ENCODE peak calls at places on chromosome 20, in five cellular contexts. A, Q, Z, I and D are unnamed samples.

GRCh38 chr20:51221791-51222408 is 199.0 kb upstream of the KCNG1 start:
- DNase-seq in Q (no peak), I (no peak), A (peak; percentile 72), Z (no peak), D (no peak)

GRCh38 chr20:56608376-56608775 is 20.7 kb upstream of the TFAP2C start:
- DNase-seq in I (no peak), Z (no peak), A (no peak), Q (no peak), D (no peak)

GRCh38 chr20:50885781-50886180 is 45.5 kb downstream of the ADNP start:
- DNase-seq in Q (no peak), A (no peak), I (no peak), Z (no peak), D (peak; percentile 45)

GRCh38 chr20:41222299-41222698 is 85.0 kb downstream of the PLCG1 start:
- DNase-seq in Q (no peak), Z (no peak), A (no peak), I (no peak), D (no peak)

GRCh38 chr20:10939297-10939949 is 265.6 kb upstream of the JAG1 start:
- DNase-seq in A (no peak), Z (no peak), I (no peak), Q (no peak), D (no peak)

GRCh38 chr20:50982372-50982771 is 23.8 kb downstream of the MOCS3 start:
- DNase-seq in Q (peak; percentile 86), Z (peak; percentile 37), I (no peak), A (no peak), D (no peak)

GRCh38 chr20:31815408-31816188 is 3.6 kb upstream of the MYLK2 start:
- DNase-seq in Z (no peak), I (no peak), Q (no peak), A (peak; percentile 57), D (peak; percentile 63)

GRCh38 chr20:44176833-44177533 is 10.0 kb downstream of the JPH2 start:
- DNase-seq in Q (no peak), A (peak; percentile 46), I (peak; percentile 75), Z (no peak), D (peak; percentile 74)

GRCh38 chr20:37915800-37916570 is 13.1 kb downstream of the VSTM2L start:
- DNase-seq in I (no peak), Q (no peak), Z (peak; percentile 40), A (peak; percentile 53), D (no peak)

GRCh38 chr20:44111712-44112335 is 75.2 kb downstream of the JPH2 start:
- DNase-seq in Z (no peak), Q (peak; percentile 48), A (no peak), I (peak; percentile 84), D (no peak)

GRCh38 chr20:25056601-25057233 is 1.2 kb downstream of the ACSS1 start:
- DNase-seq in Q (no peak), I (peak; percentile 71), Z (no peak), A (no peak), D (no peak)

GRCh38 chr20:10402938-10403593 is 31.0 kb downstream of the MKKS start:
- DNase-seq in Q (no peak), A (no peak), Z (no peak), I (no peak), D (no peak)

GRCh38 chr20:23143986-23144695 is 58.0 kb upstream of the CD93 start:
- DNase-seq in Z (no peak), A (no peak), Q (no peak), I (peak; percentile 59), D (peak; percentile 70)

GRCh38 chr20:11582073-11582472 is 335.6 kb upstream of the BTBD3 start:
- DNase-seq in Z (no peak), A (no peak), I (no peak), Q (no peak), D (no peak)

GRCh38 chr20:57594092-57594911 is 25.9 kb downstream of the ZBP1 start:
- DNase-seq in Z (peak; percentile 33), A (peak; percentile 78), Q (no peak), I (peak; percentile 74), D (no peak)

GRCh38 chr20:24962182-24962492 is 13.1 kb downstream of the CST7 start:
- DNase-seq in Z (no peak), Q (no peak), A (no peak), I (peak; percentile 14), D (no peak)

GRCh38 chr20:22723659-22724058 is 139.3 kb upstream of the FOXA2 start:
- DNase-seq in Q (no peak), A (no peak), I (no peak), Z (no peak), D (no peak)

GRCh38 chr20:53918949-53919361 is 151.4 kb downstream of the BCAS1 start:
- DNase-seq in I (no peak), Z (no peak), Q (no peak), A (peak; percentile 96), D (peak; percentile 60)

GRCh38 chr20:4937422-4938319 is 63.6 kb downstream of the SLC23A2 start:
- DNase-seq in A (peak; percentile 16), Q (peak; percentile 69), Z (peak; percentile 74), I (no peak), D (no peak)

GRCh38 chr20:23368316-23369110 is 6.5 kb downstream of the GZF1 start:
- DNase-seq in Q (no peak), Z (no peak), A (no peak), I (no peak), D (no peak)

GRCh38 chr20:11216451-11217314 is 542.9 kb upstream of the JAG1 start:
- DNase-seq in Z (peak; percentile 78), I (no peak), A (no peak), Q (no peak), D (no peak)

GRCh38 chr20:14916360-14916759 is 578.9 kb upstream of the FLRT3 start:
- DNase-seq in Q (no peak), Z (no peak), A (no peak), I (no peak), D (no peak)

GRCh38 chr20:13736792-13737191 is 47.9 kb downstream of the ESF1 start:
- DNase-seq in A (no peak), Q (no peak), Z (no peak), I (no peak), D (no peak)

GRCh38 chr20:57211949-57212889 is 54.2 kb downstream of the BMP7 start:
- DNase-seq in Z (peak; percentile 18), Q (peak; percentile 55), A (peak; percentile 71), I (peak; percentile 91), D (peak; percentile 83)

GRCh38 chr20:64205611-64206026 is 41.4 kb downstream of the MYT1 start:
- DNase-seq in Q (peak; percentile 43), I (no peak), A (no peak), Z (no peak), D (no peak)

GRCh38 chr20:62818592-62819493 is 2.0 kb downstream of the COL9A3 start:
- DNase-seq in I (peak; percentile 87), A (no peak), Q (no peak), Z (peak; percentile 96), D (no peak)

GRCh38 chr20:43749734-43750294 is 23.0 kb upstream of the GTSF1L start:
- DNase-seq in I (peak; percentile 83), Z (peak; percentile 48), Q (peak; percentile 49), A (peak; percentile 85), D (peak; percentile 72)

GRCh38 chr20:60143450-60143849 is 185.2 kb downstream of the CDH26 start:
- DNase-seq in Q (no peak), A (no peak), I (no peak), Z (no peak), D (no peak)

GRCh38 chr20:41331731-41332130 is 8.9 kb upstream of the LPIN3 start:
- DNase-seq in A (no peak), Q (no peak), Z (no peak), I (no peak), D (peak; percentile 1)

GRCh38 chr20:17749628-17749978 is 49.8 kb downstream of the BANF2 start:
- DNase-seq in Z (no peak), A (no peak), Q (no peak), I (no peak), D (no peak)

GRCh38 chr20:9440891-9441290 is 73.5 kb upstream of the LAMP5 start:
- DNase-seq in A (no peak), Q (no peak), I (no peak), Z (no peak), D (no peak)

GRCh38 chr20:4190792-4191519 is 175.6 kb upstream of the RNF24 start:
- DNase-seq in Z (no peak), Q (no peak), I (peak; percentile 38), A (no peak), D (no peak)

GRCh38 chr20:362271-363254 is 15.7 kb downstream of the NRSN2 start:
- DNase-seq in Q (peak; percentile 96), A (peak; percentile 68), I (peak; percentile 86), Z (peak; percentile 99), D (no peak)

GRCh38 chr20:1467355-1468116 is 887 bp upstream of the NSFL1C start:
- DNase-seq in Z (peak; percentile 68), Q (no peak), I (no peak), A (peak; percentile 60), D (no peak)

GRCh38 chr20:17841751-17842191 is 126.8 kb downstream of the SNX5 start:
- DNase-seq in I (peak; percentile 90), Z (no peak), A (no peak), Q (no peak), D (no peak)

GRCh38 chr20:5945963-5946362 is 4.4 kb downstream of the TRMT6 start:
- DNase-seq in Q (no peak), A (no peak), Z (no peak), I (no peak), D (no peak)
- TF ChIP-seq POLR2AphosphoS5 in Q (no peak), A (no peak), Z (no peak), I (no peak), D (no peak)

GRCh38 chr20:42740191-42740870 is 449.4 kb downstream of the PTPRT start:
- DNase-seq in Z (no peak), A (no peak), Q (peak; percentile 12), I (no peak), D (no peak)
- H3K27ac ChIP-seq in Z (no peak overlapping the region), A (no peak overlapping the region), Q (no peak overlapping the region), I (peak overlapping the region; percentile 40), D (no peak overlapping the region)

DNA sequence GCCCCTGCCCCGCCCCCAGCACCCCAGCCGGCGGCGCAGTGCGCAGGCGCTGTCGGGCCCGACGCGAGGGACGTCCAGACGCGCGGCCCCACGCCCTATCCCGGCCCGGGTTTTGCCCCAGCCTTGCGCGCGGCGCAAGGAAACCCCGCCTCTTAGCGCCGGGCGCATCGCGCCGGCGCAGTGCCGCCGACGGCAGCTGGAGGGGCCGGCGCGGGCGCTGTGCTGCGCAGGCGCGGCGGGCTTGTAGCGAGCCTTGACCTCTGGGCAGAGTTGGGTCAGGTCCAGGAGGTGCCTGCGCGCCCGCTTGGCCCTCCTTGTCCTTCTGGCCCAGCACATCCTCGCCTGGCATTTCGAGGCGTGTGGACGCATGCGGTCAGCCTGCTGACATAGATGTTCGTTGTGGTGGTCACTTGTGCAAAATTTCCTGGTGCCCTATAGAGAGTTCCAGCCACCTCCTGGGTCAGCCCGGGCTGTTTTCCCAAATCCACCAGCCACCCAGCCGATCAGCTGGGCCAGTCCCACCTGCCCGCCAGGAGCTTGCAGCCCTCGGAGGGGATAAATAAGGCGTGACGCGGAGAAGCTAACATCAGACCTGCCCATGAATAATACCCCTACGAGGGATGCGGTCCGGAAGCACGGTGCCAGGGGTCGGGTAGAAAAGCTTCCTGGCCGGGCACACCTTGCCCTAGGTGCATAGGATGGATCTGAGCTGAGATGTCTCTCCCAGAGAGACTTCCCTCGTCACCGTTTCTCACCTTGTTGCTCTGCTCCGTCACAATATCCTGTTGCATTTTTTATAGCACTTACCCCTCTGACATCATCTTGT is 423 bp upstream of the PRELID3B start:
- DNase-seq in Q (peak; percentile 86), Z (peak; percentile 56), I (peak; percentile 96), A (peak; percentile 94), D (peak; percentile 93)
- TF ChIP-seq POLR2AphosphoS5 in Q (peak; percentile 11), Z (no peak), I (peak; percentile 38), A (peak; percentile 76), D (no peak)

GRCh38 chr20:39050555-39050902 is 88.4 kb downstream of the DHX35 start:
- DNase-seq in Z (no peak), A (no peak), I (no peak), Q (no peak), D (no peak)
- H3K27ac ChIP-seq in Z (no peak overlapping the region), A (no peak overlapping the region), I (peak overlapping the region; percentile 82), Q (no peak overlapping the region), D (no peak overlapping the region)

GRCh38 chr20:33733654-33734576 is 2.1 kb downstream of the ZNF341 start:
- DNase-seq in I (peak; percentile 68), A (peak; percentile 49), Q (no peak), Z (peak; percentile 94), D (no peak)
- TF ChIP-seq POLR2AphosphoS5 in I (no peak), A (no peak), Q (peak; percentile 62), Z (peak; percentile 49), D (no peak)